ENCODE peak calls at places on chromosomes 3 and 15, in nine cellular contexts. One of them, this sample, is unnamed.

GRCh38 chr3:151290673-151291072 is 12.3 kb upstream of the P2RY14 start:
- DNase-seq in HT1080: peak; percentile 58
- DNase-seq in stimulated activated naive B cell treated with anti-CD40 and anti-IgM and Interleukin-4, amounts not matched to agents 10 μg/mL and 1 μg/mL and 100 μg/mL, for 72 hours: no peak
- DNase-seq in NCI-H187 treated with DMSO at 0.1 percent for 48 hours: no peak
- DNase-seq in heart left ventricle: no peak
- DNase-seq in OCI-M1: peak; percentile 45
- DNase-seq in B cell: no peak
- DNase-seq in epithelial cell of prostate: no peak
- DNase-seq in LHCN-M2: peak; percentile 15
- DNase-seq in this sample: no peak

GRCh38 chr15:41966920-41967465 is 5.4 kb downstream of the EHD4 start:
- DNase-seq in HT1080: no peak
- DNase-seq in stimulated activated naive B cell treated with anti-CD40 and anti-IgM and Interleukin-4, amounts not matched to agents 10 μg/mL and 1 μg/mL and 100 μg/mL, for 72 hours: no peak
- DNase-seq in NCI-H187 treated with DMSO at 0.1 percent for 48 hours: no peak
- DNase-seq in heart left ventricle: no peak
- DNase-seq in OCI-M1: peak; percentile 15
- DNase-seq in B cell: no peak
- DNase-seq in epithelial cell of prostate: no peak
- DNase-seq in LHCN-M2: no peak
- DNase-seq in this sample: peak; percentile 10

GRCh38 chr3:184126006-184126405 is 9.2 kb upstream of the EIF2B5 start:
- DNase-seq in HT1080: no peak
- DNase-seq in stimulated activated naive B cell treated with anti-CD40 and anti-IgM and Interleukin-4, amounts not matched to agents 10 μg/mL and 1 μg/mL and 100 μg/mL, for 72 hours: no peak
- DNase-seq in NCI-H187 treated with DMSO at 0.1 percent for 48 hours: no peak
- DNase-seq in heart left ventricle: no peak
- DNase-seq in OCI-M1: no peak
- DNase-seq in B cell: no peak
- DNase-seq in epithelial cell of prostate: no peak
- DNase-seq in LHCN-M2: no peak
- DNase-seq in this sample: no peak

GRCh38 chr3:16124636-16125035 is 49.8 kb upstream of the GALNT15 start:
- DNase-seq in HT1080: peak; percentile 95
- DNase-seq in stimulated activated naive B cell treated with anti-CD40 and anti-IgM and Interleukin-4, amounts not matched to agents 10 μg/mL and 1 μg/mL and 100 μg/mL, for 72 hours: no peak
- DNase-seq in NCI-H187 treated with DMSO at 0.1 percent for 48 hours: no peak
- DNase-seq in heart left ventricle: no peak
- DNase-seq in OCI-M1: no peak
- DNase-seq in B cell: no peak
- DNase-seq in epithelial cell of prostate: peak; percentile 85
- DNase-seq in LHCN-M2: peak; percentile 96
- DNase-seq in this sample: no peak

GRCh38 chr15:89472785-89473256 is 23.6 kb downstream of the RHCG start:
- DNase-seq in HT1080: peak; percentile 70
- DNase-seq in stimulated activated naive B cell treated with anti-CD40 and anti-IgM and Interleukin-4, amounts not matched to agents 10 μg/mL and 1 μg/mL and 100 μg/mL, for 72 hours: peak; percentile 55
- DNase-seq in NCI-H187 treated with DMSO at 0.1 percent for 48 hours: no peak
- DNase-seq in heart left ventricle: no peak
- DNase-seq in OCI-M1: peak; percentile 69
- DNase-seq in B cell: peak; percentile 62
- DNase-seq in epithelial cell of prostate: no peak
- DNase-seq in LHCN-M2: peak; percentile 45
- DNase-seq in this sample: peak; percentile 38

GRCh38 chr15:74889882-74890768 is at the start of gene MPI:
- DNase-seq in HT1080: peak; percentile 77
- DNase-seq in stimulated activated naive B cell treated with anti-CD40 and anti-IgM and Interleukin-4, amounts not matched to agents 10 μg/mL and 1 μg/mL and 100 μg/mL, for 72 hours: peak; percentile 83
- DNase-seq in NCI-H187 treated with DMSO at 0.1 percent for 48 hours: no peak
- DNase-seq in heart left ventricle: peak; percentile 90
- DNase-seq in OCI-M1: peak; percentile 81
- DNase-seq in B cell: peak; percentile 88
- DNase-seq in epithelial cell of prostate: no peak
- DNase-seq in LHCN-M2: peak; percentile 76
- DNase-seq in this sample: peak; percentile 91

GRCh38 chr15:76340802-76341365 is 4.3 kb downstream of the ISL2 start:
- DNase-seq in HT1080: no peak
- DNase-seq in stimulated activated naive B cell treated with anti-CD40 and anti-IgM and Interleukin-4, amounts not matched to agents 10 μg/mL and 1 μg/mL and 100 μg/mL, for 72 hours: peak; percentile 58
- DNase-seq in NCI-H187 treated with DMSO at 0.1 percent for 48 hours: no peak
- DNase-seq in heart left ventricle: no peak
- DNase-seq in OCI-M1: no peak
- DNase-seq in B cell: peak; percentile 66
- DNase-seq in epithelial cell of prostate: no peak
- DNase-seq in LHCN-M2: no peak
- DNase-seq in this sample: no peak

GRCh38 chr3:191358929-191359328 is 28.6 kb upstream of the UTS2B start:
- DNase-seq in HT1080: no peak
- DNase-seq in stimulated activated naive B cell treated with anti-CD40 and anti-IgM and Interleukin-4, amounts not matched to agents 10 μg/mL and 1 μg/mL and 100 μg/mL, for 72 hours: no peak
- DNase-seq in NCI-H187 treated with DMSO at 0.1 percent for 48 hours: no peak
- DNase-seq in heart left ventricle: no peak
- DNase-seq in OCI-M1: no peak
- DNase-seq in B cell: no peak
- DNase-seq in epithelial cell of prostate: no peak
- DNase-seq in LHCN-M2: no peak
- DNase-seq in this sample: no peak

GRCh38 chr3:65545429-65545828 is 493.3 kb downstream of the MAGI1 start:
- DNase-seq in HT1080: peak; percentile 70
- DNase-seq in stimulated activated naive B cell treated with anti-CD40 and anti-IgM and Interleukin-4, amounts not matched to agents 10 μg/mL and 1 μg/mL and 100 μg/mL, for 72 hours: no peak
- DNase-seq in NCI-H187 treated with DMSO at 0.1 percent for 48 hours: no peak
- DNase-seq in heart left ventricle: no peak
- DNase-seq in OCI-M1: peak; percentile 52
- DNase-seq in B cell: no peak
- DNase-seq in epithelial cell of prostate: no peak
- DNase-seq in LHCN-M2: peak; percentile 14
- DNase-seq in this sample: no peak

GRCh38 chr3:15629860-15630597 is 28.5 kb downstream of the BTD start:
- DNase-seq in HT1080: peak; percentile 85
- DNase-seq in stimulated activated naive B cell treated with anti-CD40 and anti-IgM and Interleukin-4, amounts not matched to agents 10 μg/mL and 1 μg/mL and 100 μg/mL, for 72 hours: peak; percentile 62
- DNase-seq in NCI-H187 treated with DMSO at 0.1 percent for 48 hours: no peak
- DNase-seq in heart left ventricle: peak; percentile 40
- DNase-seq in OCI-M1: peak; percentile 93
- DNase-seq in B cell: peak; percentile 80
- DNase-seq in epithelial cell of prostate: no peak
- DNase-seq in LHCN-M2: peak; percentile 90
- DNase-seq in this sample: peak; percentile 83

GRCh38 chr3:186002884-186003472 is 65.2 kb upstream of the TRA2B start:
- DNase-seq in HT1080: peak; percentile 56
- DNase-seq in stimulated activated naive B cell treated with anti-CD40 and anti-IgM and Interleukin-4, amounts not matched to agents 10 μg/mL and 1 μg/mL and 100 μg/mL, for 72 hours: no peak
- DNase-seq in NCI-H187 treated with DMSO at 0.1 percent for 48 hours: no peak
- DNase-seq in heart left ventricle: no peak
- DNase-seq in OCI-M1: peak; percentile 26
- DNase-seq in B cell: no peak
- DNase-seq in epithelial cell of prostate: no peak
- DNase-seq in LHCN-M2: peak; percentile 72
- DNase-seq in this sample: no peak

GRCh38 chr3:42024578-42025387 is 62.9 kb upstream of the ULK4 start:
- DNase-seq in HT1080: no peak
- DNase-seq in stimulated activated naive B cell treated with anti-CD40 and anti-IgM and Interleukin-4, amounts not matched to agents 10 μg/mL and 1 μg/mL and 100 μg/mL, for 72 hours: no peak
- DNase-seq in NCI-H187 treated with DMSO at 0.1 percent for 48 hours: no peak
- DNase-seq in heart left ventricle: no peak
- DNase-seq in OCI-M1: peak; percentile 13
- DNase-seq in B cell: no peak
- DNase-seq in epithelial cell of prostate: no peak
- DNase-seq in LHCN-M2: no peak
- DNase-seq in this sample: peak; percentile 21

GRCh38 chr15:58437531-58438105 is 5.8 kb downstream of the LIPC start:
- DNase-seq in HT1080: no peak
- DNase-seq in stimulated activated naive B cell treated with anti-CD40 and anti-IgM and Interleukin-4, amounts not matched to agents 10 μg/mL and 1 μg/mL and 100 μg/mL, for 72 hours: no peak
- DNase-seq in NCI-H187 treated with DMSO at 0.1 percent for 48 hours: no peak
- DNase-seq in heart left ventricle: no peak
- DNase-seq in OCI-M1: no peak
- DNase-seq in B cell: no peak
- DNase-seq in epithelial cell of prostate: no peak
- DNase-seq in LHCN-M2: no peak
- DNase-seq in this sample: no peak

GRCh38 chr3:154431043-154431442 is 1.1 kb upstream of the GPR149 start:
- DNase-seq in HT1080: no peak
- DNase-seq in stimulated activated naive B cell treated with anti-CD40 and anti-IgM and Interleukin-4, amounts not matched to agents 10 μg/mL and 1 μg/mL and 100 μg/mL, for 72 hours: no peak
- DNase-seq in NCI-H187 treated with DMSO at 0.1 percent for 48 hours: no peak
- DNase-seq in heart left ventricle: no peak
- DNase-seq in OCI-M1: no peak
- DNase-seq in B cell: no peak
- DNase-seq in epithelial cell of prostate: no peak
- DNase-seq in LHCN-M2: no peak
- DNase-seq in this sample: no peak

GRCh38 chr3:51940648-51941421 is 869 bp downstream of the RRP9 start:
- DNase-seq in HT1080: no peak
- DNase-seq in stimulated activated naive B cell treated with anti-CD40 and anti-IgM and Interleukin-4, amounts not matched to agents 10 μg/mL and 1 μg/mL and 100 μg/mL, for 72 hours: no peak
- DNase-seq in NCI-H187 treated with DMSO at 0.1 percent for 48 hours: no peak
- DNase-seq in heart left ventricle: peak; percentile 13
- DNase-seq in OCI-M1: no peak
- DNase-seq in B cell: peak; percentile 15
- DNase-seq in epithelial cell of prostate: no peak
- DNase-seq in LHCN-M2: no peak
- DNase-seq in this sample: no peak

GRCh38 chr3:99394831-99395733 is 243.3 kb upstream of the COL8A1 start:
- DNase-seq in HT1080: peak; percentile 78
- DNase-seq in stimulated activated naive B cell treated with anti-CD40 and anti-IgM and Interleukin-4, amounts not matched to agents 10 μg/mL and 1 μg/mL and 100 μg/mL, for 72 hours: no peak
- DNase-seq in NCI-H187 treated with DMSO at 0.1 percent for 48 hours: no peak
- DNase-seq in heart left ventricle: no peak
- DNase-seq in OCI-M1: no peak
- DNase-seq in B cell: no peak
- DNase-seq in epithelial cell of prostate: peak; percentile 48
- DNase-seq in LHCN-M2: peak; percentile 89
- DNase-seq in this sample: no peak